ENCODE peak calls at places on chromosomes 7 and 10, in ten cellular contexts. F is mammary epithelial cell, B is neural progenitor cell, M is GM23338, W is keratinocyte, R is PC-3, U is GM23248, T is endothelial cell of umbilical vein, D is PC-9, G is astrocyte. N is an unnamed sample.

GRCh38 chr10:131021967-131022366 is 289.6 kb downstream of the TCERG1L start:
- DNase-seq in F (no peak), B (no peak), M (no peak), W (no peak), R (no peak), U (no peak), T (no peak), D (no peak), G (no peak), N (peak)

GRCh38 chr10:17062009-17062408 is 67.6 kb downstream of the CUBN start:
- DNase-seq in F (peak), B (no peak), M (no peak), W (no peak), R (peak), U (peak), T (peak), D (no peak), G (peak), N (peak)

GRCh38 chr7:13834328-13834761 is 155.1 kb downstream of the ETV1 start:
- DNase-seq in F (peak), B (peak), M (peak), W (no peak), R (no peak), U (peak), T (no peak), D (no peak), G (no peak), N (no peak)

GRCh38 chr7:24706211-24707165 is 50.8 kb downstream of the GSDME start:
- DNase-seq in F (no peak), B (no peak), M (no peak), W (no peak), R (no peak), U (no peak), T (no peak), D (no peak), G (no peak), N (no peak)

GRCh38 chr7:69819306-69819705 is 221.0 kb downstream of the AUTS2 start:
- DNase-seq in F (no peak), B (peak), M (no peak), W (no peak), R (no peak), U (no peak), T (no peak), D (no peak), G (no peak), N (no peak)

GRCh38 chr10:25849971-25850370 is 84.1 kb upstream of the MYO3A start:
- DNase-seq in F (no peak), B (no peak), M (no peak), W (no peak), R (no peak), U (no peak), T (no peak), D (no peak), G (peak), N (peak)

GRCh38 chr7:46619723-46620310 is 698.7 kb upstream of the IGFBP3 start:
- DNase-seq in F (no peak), B (no peak), M (no peak), W (no peak), R (no peak), U (no peak), T (no peak), D (no peak), G (no peak), N (no peak)

GRCh38 chr7:154899893-154900292 is 103.0 kb downstream of the PAXIP1 start:
- DNase-seq in F (no peak), B (no peak), M (no peak), W (no peak), R (no peak), U (no peak), T (no peak), D (no peak), G (no peak), N (no peak)

GRCh38 chr10:89556590-89556989 is 21.2 kb upstream of the SLC16A12 start:
- DNase-seq in F (no peak), B (no peak), M (no peak), W (no peak), R (peak), U (no peak), T (no peak), D (no peak), G (no peak), N (no peak)

GRCh38 chr7:100556541-100556940 is 17.2 kb downstream of the SAP25 start:
- DNase-seq in F (no peak), B (no peak), M (no peak), W (no peak), R (no peak), U (peak), T (no peak), D (no peak), G (peak), N (no peak)

GRCh38 chr10:103493362-103493871 is at the start of gene NEURL1:
- DNase-seq in F (no peak), B (peak), M (peak), W (no peak), R (no peak), U (peak), T (no peak), D (no peak), G (no peak), N (peak)

GRCh38 chr10:87782721-87783120 is 35.3 kb downstream of the ATAD1 start:
- DNase-seq in F (no peak), B (no peak), M (no peak), W (no peak), R (no peak), U (no peak), T (no peak), D (no peak), G (no peak), N (no peak)

GRCh38 chr10:129309565-129309964 is 157.5 kb upstream of the MGMT start:
- DNase-seq in F (no peak), B (no peak), M (no peak), W (no peak), R (no peak), U (no peak), T (no peak), D (no peak), G (no peak), N (no peak)

GRCh38 chr10:118112496-118113125 is 65.9 kb upstream of the RAB11FIP2 start:
- DNase-seq in F (no peak), B (no peak), M (no peak), W (no peak), R (no peak), U (no peak), T (no peak), D (no peak), G (no peak), N (no peak)

GRCh38 chr7:139709460-139709859 is 68.3 kb downstream of the HIPK2 start:
- DNase-seq in F (no peak), B (no peak), M (no peak), W (no peak), R (no peak), U (peak), T (no peak), D (no peak), G (peak), N (no peak)

GRCh38 chr10:35132727-35133126 is 6.1 kb downstream of the CREM start:
- DNase-seq in F (no peak), B (no peak), M (no peak), W (no peak), R (no peak), U (no peak), T (no peak), D (no peak), G (no peak), N (no peak)

GRCh38 chr10:114724295-114724694 is 66.2 kb upstream of the ABLIM1 start:
- DNase-seq in F (peak), B (no peak), M (no peak), W (no peak), R (peak), U (no peak), T (no peak), D (peak), G (no peak), N (no peak)

GRCh38 chr7:69732203-69732602 is 133.9 kb downstream of the AUTS2 start:
- DNase-seq in F (no peak), B (no peak), M (peak), W (no peak), R (peak), U (no peak), T (no peak), D (no peak), G (peak), N (no peak)

GRCh38 chr10:97079454-97079853 is 106.3 kb downstream of the SLIT1 start:
- DNase-seq in F (no peak), B (no peak), M (no peak), W (no peak), R (no peak), U (no peak), T (no peak), D (no peak), G (no peak), N (no peak)

GRCh38 chr10:108064856-108065255 is 900.4 kb upstream of the SORCS1 start:
- DNase-seq in F (no peak), B (no peak), M (no peak), W (no peak), R (peak), U (peak), T (no peak), D (no peak), G (no peak), N (no peak)

GRCh38 chr7:117673839-117674238 is 194.0 kb downstream of the CFTR start:
- DNase-seq in F (peak), B (no peak), M (no peak), W (peak), R (peak), U (peak), T (peak), D (no peak), G (peak), N (peak)

GRCh38 chr10:484441-484924 is 205.0 kb downstream of the DIP2C start:
- DNase-seq in F (no peak), B (peak), M (no peak), W (no peak), R (peak), U (peak), T (peak), D (no peak), G (peak), N (peak)

GRCh38 chr7:47381132-47381495 is 200.8 kb downstream of the TNS3 start:
- DNase-seq in F (no peak), B (peak), M (no peak), W (no peak), R (no peak), U (no peak), T (no peak), D (no peak), G (peak), N (no peak)

GRCh38 chr7:156919132-156919713 is 26.2 kb upstream of the LMBR1 start:
- DNase-seq in F (no peak), B (no peak), M (no peak), W (no peak), R (no peak), U (no peak), T (no peak), D (no peak), G (no peak), N (no peak)

GRCh38 chr7:146655928-146656797 is 539.6 kb downstream of the CNTNAP2 start:
- DNase-seq in F (no peak), B (no peak), M (no peak), W (no peak), R (peak), U (no peak), T (no peak), D (no peak), G (no peak), N (no peak)

GRCh38 chr7:148772297-148773089 is 73.8 kb downstream of the CUL1 start:
- DNase-seq in F (peak), B (no peak), M (no peak), W (peak), R (peak), U (peak), T (peak), D (peak), G (peak), N (peak)

GRCh38 chr7:23055582-23056178 is 41.8 kb upstream of the HYCC1 start:
- DNase-seq in F (peak), B (peak), M (peak), W (peak), R (peak), U (peak), T (peak), D (peak), G (peak), N (peak)

GRCh38 chr7:50270531-50271018 is 33.9 kb upstream of the IKZF1 start:
- DNase-seq in F (no peak), B (no peak), M (no peak), W (no peak), R (no peak), U (no peak), T (no peak), D (no peak), G (no peak), N (no peak)

GRCh38 chr10:21314234-21314633 is 211.2 kb downstream of the SKIDA1 start:
- DNase-seq in F (no peak), B (peak), M (no peak), W (no peak), R (no peak), U (no peak), T (no peak), D (no peak), G (peak), N (no peak)

GRCh38 chr7:1663857-1664651 is 6.0 kb upstream of the ELFN1 start:
- DNase-seq in F (no peak), B (peak), M (peak), W (no peak), R (no peak), U (no peak), T (no peak), D (no peak), G (no peak), N (no peak)

GRCh38 chr10:44723082-44723481 is 188.1 kb upstream of the TMEM72 start:
- DNase-seq in F (no peak), B (no peak), M (no peak), W (no peak), R (no peak), U (no peak), T (no peak), D (no peak), G (no peak), N (no peak)

GRCh38 chr10:43943825-43944360 is 295.2 kb upstream of the ZNF32 start:
- DNase-seq in F (no peak), B (no peak), M (no peak), W (no peak), R (no peak), U (no peak), T (no peak), D (no peak), G (no peak), N (no peak)

GRCh38 chr7:132321387-132321786 is 254.9 kb downstream of the PLXNA4 start:
- DNase-seq in F (no peak), B (peak), M (peak), W (no peak), R (no peak), U (peak), T (peak), D (no peak), G (no peak), N (peak)

GRCh38 chr10:18205098-18205834 is 65.0 kb downstream of the CACNB2 start:
- DNase-seq in F (no peak), B (no peak), M (no peak), W (no peak), R (no peak), U (no peak), T (no peak), D (no peak), G (peak), N (no peak)

GRCh38 chr10:5811387-5811821 is 1.8 kb downstream of the GDI2 start:
- DNase-seq in F (peak), B (peak), M (peak), W (no peak), R (peak), U (peak), T (peak), D (no peak), G (peak), N (peak)

GRCh38 chr7:91270372-91270771 is 6.1 kb downstream of the FZD1 start:
- DNase-seq in F (no peak), B (no peak), M (no peak), W (no peak), R (no peak), U (no peak), T (no peak), D (no peak), G (no peak), N (no peak)

GRCh38 chr7:110177463-110177862 is 913.5 kb upstream of the LRRN3 start:
- DNase-seq in F (no peak), B (no peak), M (no peak), W (no peak), R (no peak), U (no peak), T (no peak), D (no peak), G (no peak), N (no peak)

GRCh38 chr7:110181768-110182167 is 909.2 kb upstream of the LRRN3 start:
- DNase-seq in F (no peak), B (no peak), M (no peak), W (no peak), R (no peak), U (no peak), T (no peak), D (no peak), G (no peak), N (no peak)

DNA sequence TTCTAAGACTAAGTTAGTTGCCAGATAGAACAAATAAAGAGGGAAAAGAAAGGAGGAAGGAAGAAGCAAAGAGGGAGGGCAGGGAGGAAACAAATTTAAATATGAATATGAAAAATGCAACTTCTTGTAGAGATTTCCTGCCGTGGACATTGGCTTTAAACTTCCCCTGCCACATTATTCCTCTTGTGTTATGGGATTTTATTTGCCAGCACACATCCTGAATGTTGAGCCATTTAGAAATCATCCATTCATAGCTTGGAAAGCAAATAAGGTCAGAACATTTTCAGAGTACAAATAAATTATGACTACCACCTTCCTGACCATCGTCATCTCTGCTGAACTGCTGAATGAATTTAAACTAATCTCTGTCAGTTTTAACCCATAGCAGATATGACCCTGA is 911.9 kb upstream of the LRRN3 start:
- DNase-seq in F (no peak), B (no peak), M (no peak), W (no peak), R (peak), U (no peak), T (no peak), D (no peak), G (no peak), N (no peak)
- TF ChIP-seq EZH2 in F (no peak), B (no peak), M (no peak), W (no peak), R (no peak), U (no peak), T (no peak), D (no peak), G (no peak), N (no peak)

GRCh38 chr7:122299624-122299934 is 5.0 kb downstream of the FEZF1 start:
- DNase-seq in F (no peak), B (peak), M (peak), W (no peak), R (no peak), U (no peak), T (no peak), D (no peak), G (no peak), N (peak)

GRCh38 chr7:122298618-122299017 is 5.9 kb downstream of the FEZF1 start:
- DNase-seq in F (no peak), B (no peak), M (no peak), W (no peak), R (no peak), U (no peak), T (no peak), D (no peak), G (no peak), N (peak)

GRCh38 chr7:122300607-122301079 is 3.9 kb downstream of the FEZF1 start:
- DNase-seq in F (no peak), B (peak), M (peak), W (no peak), R (no peak), U (peak), T (no peak), D (no peak), G (peak), N (peak)

GRCh38 chr7:122301291-122301690 is 3.3 kb downstream of the FEZF1 start:
- DNase-seq in F (no peak), B (no peak), M (no peak), W (no peak), R (no peak), U (no peak), T (no peak), D (no peak), G (no peak), N (peak)

DNA sequence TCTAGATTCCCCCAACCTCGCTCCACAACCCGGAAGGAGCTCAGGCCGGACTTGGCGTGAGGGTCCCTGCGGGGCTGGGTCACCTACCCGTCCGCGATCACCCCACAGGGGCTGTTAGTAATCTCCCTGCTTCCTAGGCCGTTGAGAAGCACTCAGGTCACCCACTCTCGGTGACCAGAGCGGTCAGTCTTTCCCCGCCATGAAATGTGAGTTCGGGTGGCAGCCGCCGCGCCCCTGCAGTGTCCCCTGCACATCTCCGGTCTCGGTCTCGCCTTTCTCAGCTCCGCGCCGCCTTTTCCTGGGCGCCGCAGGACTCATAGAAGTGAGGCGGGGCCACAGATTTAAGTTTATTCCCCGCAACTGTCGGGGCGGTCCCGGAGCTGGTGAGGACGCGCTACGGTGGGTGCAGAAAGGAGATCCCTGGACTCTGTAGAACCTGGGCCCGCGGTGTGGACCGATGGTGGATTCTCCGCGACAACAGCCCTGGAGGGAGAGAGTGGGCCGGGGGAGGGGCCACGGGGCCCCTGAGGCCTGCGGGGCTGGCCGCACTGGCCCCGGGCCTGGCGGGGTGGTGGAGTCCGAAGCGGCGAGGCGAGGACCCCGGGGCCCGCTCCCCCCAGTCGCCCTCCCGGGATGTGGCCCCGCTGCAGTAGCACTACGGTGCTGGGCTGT is 4.5 kb downstream of the FEZF1 start:
- DNase-seq in F (no peak), B (peak), M (peak), W (no peak), R (no peak), U (no peak), T (no peak), D (no peak), G (no peak), N (peak)
- TF ChIP-seq EZH2 in F (peak), B (peak), M (peak), W (peak), R (no peak), U (peak), T (peak), D (no peak), G (peak), N (no peak)

GRCh38 chr10:76192694-76193304 is 761.4 kb downstream of the LRMDA start:
- DNase-seq in F (no peak), B (no peak), M (no peak), W (no peak), R (peak), U (no peak), T (no peak), D (no peak), G (no peak), N (no peak)

GRCh38 chr10:76195990-76196389 is 764.6 kb downstream of the LRMDA start:
- DNase-seq in F (no peak), B (no peak), M (no peak), W (no peak), R (no peak), U (peak), T (no peak), D (no peak), G (no peak), N (no peak)

GRCh38 chr10:76191371-76191770 is 759.9 kb downstream of the LRMDA start:
- DNase-seq in F (no peak), B (no peak), M (no peak), W (no peak), R (no peak), U (no peak), T (no peak), D (no peak), G (no peak), N (no peak)

GRCh38 chr10:76192151-76192550 is 760.7 kb downstream of the LRMDA start:
- DNase-seq in F (no peak), B (no peak), M (no peak), W (no peak), R (no peak), U (no peak), T (no peak), D (no peak), G (no peak), N (no peak)

GRCh38 chr10:76190871-76191270 is 759.4 kb downstream of the LRMDA start:
- DNase-seq in F (no peak), B (no peak), M (no peak), W (no peak), R (no peak), U (no peak), T (no peak), D (no peak), G (peak), N (no peak)
- TF ChIP-seq EZH2 in F (no peak), B (no peak), M (no peak), W (no peak), R (no peak), U (no peak), T (no peak), D (no peak), G (no peak), N (no peak)

GRCh38 chr10:111077715-111078504 is 1.1 kb downstream of the ADRA2A start:
- DNase-seq in F (no peak), B (peak), M (peak), W (no peak), R (no peak), U (peak), T (peak), D (no peak), G (no peak), N (peak)
- TF ChIP-seq EZH2 in F (peak), B (peak), M (peak), W (peak), R (no peak), U (no peak), T (peak), D (no peak), G (peak), N (no peak)

N was measured in A673.